ENCODE peak calls at places on chromosomes 4 and X, in four cellular contexts. G is HL-60, U is endothelial cell, L is left lung. E is an unnamed sample.

GRCh38 chr4:78784255-78784654 is 8.1 kb downstream of the BMP2K start:
- DNase-seq in G (no peak), U (no peak), L (no peak), E (no peak)

GRCh38 chr4:38069271-38069760 is 109.1 kb downstream of the PTTG2 start:
- DNase-seq in G (no peak), U (peak; percentile 55), L (peak; percentile 58), E (no peak)

GRCh38 chrX:41723305-41723704 is 676 bp upstream of the GPR82 start:
- DNase-seq in G (no peak), U (no peak), L (no peak), E (no peak)

GRCh38 chrX:83819304-83819703 is 41.6 kb upstream of the CYLC1 start:
- DNase-seq in G (no peak), U (no peak), L (no peak), E (no peak)

GRCh38 chrX:153873282-153874090 is 12.5 kb downstream of the L1CAM start:
- DNase-seq in G (no peak), U (no peak), L (no peak), E (no peak)

GRCh38 chrX:46814966-46815365 is 21.9 kb upstream of the RP2 start:
- DNase-seq in G (no peak), U (no peak), L (no peak), E (no peak)

GRCh38 chr4:82599336-82599735 is 37.5 kb upstream of the TMEM150C start:
- DNase-seq in G (no peak), U (no peak), L (no peak), E (no peak)

GRCh38 chrX:14050704-14051103 is 21.0 kb upstream of the GEMIN8 start:
- DNase-seq in G (no peak), U (no peak), L (no peak), E (no peak)

GRCh38 chrX:41116948-41117347 is 31.7 kb downstream of the USP9X start:
- DNase-seq in G (no peak), U (no peak), L (no peak), E (no peak)

GRCh38 chr4:46586566-46586965 is 196.6 kb upstream of the GABRA2 start:
- DNase-seq in G (no peak), U (no peak), L (no peak), E (no peak)

GRCh38 chr4:100421356-100421978 is 96.4 kb downstream of the EMCN start:
- DNase-seq in G (no peak), U (no peak), L (no peak), E (no peak)

GRCh38 chr4:176971576-176972105 is 178.9 kb upstream of the VEGFC start:
- DNase-seq in G (no peak), U (no peak), L (no peak), E (no peak)

GRCh38 chr4:166594326-166594946 is 639.9 kb downstream of the SPOCK3 start:
- DNase-seq in G (peak; percentile 1), U (peak; percentile 53), L (no peak), E (no peak)

GRCh38 chr4:20684852-20685763 is 15.2 kb upstream of the PACRGL start:
- DNase-seq in G (no peak), U (no peak), L (no peak), E (no peak)

GRCh38 chrX:23202316-23202715 is 132.3 kb upstream of the PTCHD1 start:
- DNase-seq in G (no peak), U (no peak), L (no peak), E (no peak)
- TF ChIP-seq CTCF in G (no peak), U (no peak), L (no peak), E (no peak)

DNA sequence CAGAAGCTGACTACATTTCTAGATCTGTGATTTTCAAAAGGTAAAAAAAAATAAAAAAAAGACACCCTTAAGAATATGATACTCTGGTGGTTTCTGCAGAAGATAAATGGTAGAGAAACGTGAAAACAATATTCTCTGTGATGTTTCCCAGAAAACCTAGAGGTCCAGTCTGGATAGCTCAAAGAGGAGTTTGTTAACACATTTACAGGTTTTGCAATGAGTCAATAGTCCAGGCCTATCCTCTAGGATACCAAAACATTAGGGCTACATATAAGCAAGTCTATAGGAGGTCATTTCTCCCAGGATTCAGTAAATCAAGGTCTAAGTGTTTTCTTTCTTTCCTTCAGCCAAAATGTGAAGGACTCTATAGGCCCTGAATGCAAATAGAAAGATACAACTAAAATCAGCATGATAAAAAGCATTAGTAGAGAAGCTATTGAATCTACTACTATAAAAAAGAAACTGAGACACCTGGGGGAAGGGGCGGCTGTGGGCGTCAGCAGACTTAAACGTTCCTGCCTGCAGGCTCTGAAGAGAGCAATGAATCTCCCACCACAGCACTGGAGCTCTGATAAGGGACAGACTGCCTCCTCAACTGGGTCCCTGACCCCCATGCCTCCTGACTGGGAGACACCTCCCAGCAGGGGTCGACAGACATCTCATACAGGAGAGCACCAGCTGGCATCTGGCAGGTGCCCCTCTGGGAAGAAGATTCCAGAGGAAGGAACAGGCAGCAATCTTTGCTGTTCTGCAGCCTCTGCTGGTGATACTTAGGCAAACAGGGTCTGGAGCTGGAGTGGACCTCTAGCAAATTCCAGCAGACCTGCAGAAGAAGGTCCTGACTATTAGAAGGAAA is 33.7 kb upstream of the SPP1 start:
- DNase-seq in G (no peak), U (no peak), L (no peak), E (no peak)
- TF ChIP-seq CTCF in G (no peak), U (no peak), L (no peak), E (no peak)

GRCh38 chrX:119389214-119389613 is 9.9 kb upstream of the SLC25A43 start:
- DNase-seq in G (no peak), U (no peak), L (no peak), E (no peak)

GRCh38 chrX:119389854-119390501 is 9.2 kb upstream of the SLC25A43 start:
- DNase-seq in G (no peak), U (no peak), L (no peak), E (no peak)

GRCh38 chrX:119393144-119393543 is 6.0 kb upstream of the SLC25A43 start:
- DNase-seq in G (no peak), U (no peak), L (no peak), E (no peak)

DNA sequence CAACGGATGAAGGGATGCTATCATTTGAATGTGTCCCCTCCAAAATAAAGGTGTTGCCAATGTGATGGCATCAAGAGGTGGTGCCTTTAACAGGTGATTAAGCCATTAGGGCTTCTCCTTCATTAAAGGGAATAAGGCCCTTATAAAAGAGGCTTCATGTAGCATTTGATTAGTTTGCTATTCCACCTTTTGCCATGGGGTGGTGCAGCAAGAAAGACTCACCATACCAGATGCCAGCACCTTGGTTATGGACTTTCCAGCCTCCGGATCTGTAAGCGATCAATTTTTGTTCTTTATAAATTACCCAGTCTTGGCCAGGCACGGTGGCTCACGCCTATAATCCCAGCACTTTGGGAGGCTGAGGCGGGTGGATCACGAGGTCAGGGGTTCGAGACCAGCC is 7.9 kb upstream of the SLC25A43 start:
- DNase-seq in G (no peak), U (no peak), L (no peak), E (no peak)
- TF ChIP-seq CTCF in G (no peak), U (no peak), L (no peak), E (no peak)

GRCh38 chrX:21770631-21771321 is 12.9 kb upstream of the SMPX start:
- DNase-seq in G (no peak), U (no peak), L (no peak), E (no peak)
- TF ChIP-seq CTCF in G (no peak), U (no peak), L (no peak), E (no peak)

GRCh38 chrX:37926700-37927099 is 79.3 kb upstream of the DYNLT3 start:
- DNase-seq in G (no peak), U (no peak), L (no peak), E (no peak)
- TF ChIP-seq CTCF in G (peak; percentile 5), U (peak; percentile 64), L (peak; percentile 39), E (peak; percentile 67)

DNA sequence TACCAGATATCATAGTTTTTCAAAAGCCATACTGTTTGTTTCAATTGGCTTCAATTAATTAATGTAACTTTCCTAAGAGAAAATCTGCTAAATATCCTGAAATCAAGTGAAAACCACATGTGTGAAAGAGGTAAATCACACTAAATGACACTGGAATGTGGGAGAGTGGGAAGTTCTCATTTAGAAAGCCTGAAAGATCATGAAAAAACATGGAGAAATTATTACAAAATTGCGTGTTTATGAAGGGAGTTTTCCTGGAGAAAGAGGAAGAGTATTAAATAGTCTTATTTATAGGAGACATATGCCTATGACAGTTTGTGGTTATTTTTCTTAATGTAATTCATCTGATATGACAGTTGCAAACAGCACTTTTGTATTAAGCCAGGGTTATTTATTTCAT is 183.7 kb downstream of the DKK2 start:
- DNase-seq in G (no peak), U (no peak), L (no peak), E (no peak)
- TF ChIP-seq CTCF in G (no peak), U (no peak), L (no peak), E (no peak)